ENCODE peak calls at places on chromosome 9, in six cellular contexts. One of them, this sample, is unnamed.

GRCh38 chr9:128916204-128916603 is 4.6 kb upstream of the PHYHD1 start:
- DNase-seq in H1: no peak
- DNase-seq in trophoblast cell: peak; percentile 9
- DNase-seq in IMR-90: no peak
- DNase-seq in H9: no peak
- DNase-seq in neuronal stem cell: no peak
- DNase-seq in this sample: no peak

GRCh38 chr9:134887686-134888602 is 7.3 kb downstream of the FCN2 start:
- DNase-seq in neuronal stem cell: no peak
- DNase-seq in H1: no peak
- DNase-seq in H9: peak; percentile 25
- DNase-seq in IMR-90: no peak
- DNase-seq in trophoblast cell: no peak
- DNase-seq in this sample: no peak

GRCh38 chr9:91025856-91026255 is 224.2 kb downstream of the SYK start:
- DNase-seq in H9: no peak
- DNase-seq in trophoblast cell: no peak
- DNase-seq in neuronal stem cell: no peak
- DNase-seq in H1: no peak
- DNase-seq in IMR-90: no peak
- DNase-seq in this sample: no peak

GRCh38 chr9:109817846-109818472 is 38.0 kb downstream of the PALM2AKAP2 start:
- DNase-seq in H1: peak; percentile 69
- DNase-seq in H9: peak; percentile 58
- DNase-seq in neuronal stem cell: peak; percentile 91
- DNase-seq in trophoblast cell: peak; percentile 96
- DNase-seq in IMR-90: peak; percentile 99
- DNase-seq in this sample: peak; percentile 97

GRCh38 chr9:80649001-80649420 is 1040.3 kb downstream of the TLE1 start:
- DNase-seq in H9: no peak
- DNase-seq in neuronal stem cell: no peak
- DNase-seq in H1: no peak
- DNase-seq in IMR-90: peak; percentile 91
- DNase-seq in trophoblast cell: peak; percentile 82
- DNase-seq in this sample: peak; percentile 85

GRCh38 chr9:129547063-129547462 is 73.8 kb downstream of the C9orf50 start:
- DNase-seq in trophoblast cell: no peak
- DNase-seq in IMR-90: no peak
- DNase-seq in neuronal stem cell: no peak
- DNase-seq in H9: no peak
- DNase-seq in H1: no peak
- DNase-seq in this sample: no peak

GRCh38 chr9:114216081-114216480 is 60.7 kb downstream of the COL27A1 start:
- DNase-seq in IMR-90: peak; percentile 45
- DNase-seq in trophoblast cell: no peak
- DNase-seq in neuronal stem cell: no peak
- DNase-seq in H9: no peak
- DNase-seq in H1: no peak
- DNase-seq in this sample: no peak

GRCh38 chr9:28925184-28925583 is 1351.9 kb upstream of the C9orf72 start:
- DNase-seq in H1: no peak
- DNase-seq in IMR-90: no peak
- DNase-seq in H9: no peak
- DNase-seq in neuronal stem cell: no peak
- DNase-seq in trophoblast cell: peak; percentile 53
- DNase-seq in this sample: no peak

GRCh38 chr9:445033-445432 is 230.4 kb downstream of the DOCK8 start:
- DNase-seq in trophoblast cell: no peak
- DNase-seq in H1: no peak
- DNase-seq in H9: no peak
- DNase-seq in IMR-90: no peak
- DNase-seq in neuronal stem cell: no peak
- DNase-seq in this sample: peak; percentile 7

GRCh38 chr9:88922091-88922490 is 69.2 kb upstream of the S1PR3 start:
- DNase-seq in IMR-90: no peak
- DNase-seq in trophoblast cell: peak; percentile 40
- DNase-seq in H9: no peak
- DNase-seq in neuronal stem cell: no peak
- DNase-seq in H1: no peak
- DNase-seq in this sample: no peak

GRCh38 chr9:89515416-89515815 is 17.5 kb upstream of the SEMA4D start:
- DNase-seq in H1: no peak
- DNase-seq in neuronal stem cell: no peak
- DNase-seq in trophoblast cell: no peak
- DNase-seq in IMR-90: no peak
- DNase-seq in H9: no peak
- DNase-seq in this sample: no peak

GRCh38 chr9:23644326-23644725 is 181.7 kb downstream of the ELAVL2 start:
- DNase-seq in H1: no peak
- DNase-seq in trophoblast cell: no peak
- DNase-seq in IMR-90: no peak
- DNase-seq in H9: no peak
- DNase-seq in neuronal stem cell: no peak
- DNase-seq in this sample: no peak

GRCh38 chr9:137294091-137294683 is 7.9 kb downstream of the NRARP start:
- DNase-seq in trophoblast cell: no peak
- DNase-seq in IMR-90: peak; percentile 56
- DNase-seq in H1: peak; percentile 58
- DNase-seq in H9: peak; percentile 70
- DNase-seq in neuronal stem cell: no peak
- DNase-seq in this sample: peak; percentile 39

GRCh38 chr9:86413966-86414880 is 60.0 kb upstream of the TUT7 start:
- DNase-seq in trophoblast cell: no peak
- DNase-seq in H1: no peak
- DNase-seq in H9: no peak
- DNase-seq in neuronal stem cell: peak; percentile 31
- DNase-seq in IMR-90: peak; percentile 50
- DNase-seq in this sample: peak; percentile 50

GRCh38 chr9:110089681-110090370 is 118.1 kb downstream of the C9orf152 start:
- DNase-seq in IMR-90: peak; percentile 26
- DNase-seq in neuronal stem cell: no peak
- DNase-seq in trophoblast cell: no peak
- DNase-seq in H1: no peak
- DNase-seq in H9: no peak
- DNase-seq in this sample: no peak

GRCh38 chr9:22446589-22446949 is at the start of gene DMRTA1:
- DNase-seq in H9: peak; percentile 92
- DNase-seq in neuronal stem cell: no peak
- DNase-seq in trophoblast cell: peak; percentile 22
- DNase-seq in IMR-90: peak; percentile 25
- DNase-seq in H1: no peak
- DNase-seq in this sample: peak; percentile 73

GRCh38 chr9:116700882-116701836 is 14.1 kb downstream of the TRIM32 start:
- DNase-seq in H9: no peak
- DNase-seq in neuronal stem cell: no peak
- DNase-seq in IMR-90: no peak
- DNase-seq in trophoblast cell: no peak
- DNase-seq in H1: no peak
- DNase-seq in this sample: no peak

GRCh38 chr9:90038778-90039177 is 434.0 kb downstream of the GADD45G start:
- DNase-seq in H1: peak; percentile 41
- DNase-seq in trophoblast cell: no peak
- DNase-seq in neuronal stem cell: peak; percentile 40
- DNase-seq in IMR-90: no peak
- DNase-seq in H9: no peak
- DNase-seq in this sample: no peak

DNA sequence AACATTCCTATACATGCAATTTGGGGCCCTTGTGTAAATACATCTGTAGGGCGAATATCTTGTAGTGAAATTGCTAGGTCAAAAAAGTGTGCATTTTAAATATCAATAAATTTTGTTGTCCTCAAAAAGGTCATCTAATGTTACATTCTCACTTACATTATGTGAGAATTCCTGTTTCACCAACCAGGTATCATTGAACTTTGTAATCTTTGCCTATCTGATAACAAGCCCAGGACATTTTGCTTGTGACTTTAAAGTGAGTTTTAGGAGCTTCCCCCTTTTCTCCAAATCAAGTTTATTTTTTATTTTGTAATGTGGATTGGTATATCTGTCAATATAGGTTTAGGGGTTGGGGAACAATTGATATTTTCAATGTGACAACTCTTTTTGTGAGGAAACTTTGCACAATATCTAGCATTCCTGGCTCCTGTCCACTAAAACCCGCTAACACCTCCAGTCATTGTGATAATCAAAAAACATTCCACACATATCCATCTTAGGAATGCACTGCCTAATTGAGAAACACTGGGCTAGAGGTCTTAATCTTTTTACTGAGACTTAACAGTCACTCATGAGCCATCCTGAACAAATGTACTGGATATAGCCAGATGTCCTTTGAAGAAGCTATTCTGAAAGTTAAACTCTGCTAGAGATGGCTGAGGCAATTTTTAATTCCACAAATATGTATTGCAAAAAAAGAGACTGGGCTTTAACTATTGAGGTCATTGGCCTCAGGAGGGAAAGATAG is 72.5 kb upstream of the SLC1A1 start:
- DNase-seq in H1: no peak
- DNase-seq in trophoblast cell: peak; percentile 72
- DNase-seq in H9: no peak
- DNase-seq in IMR-90: peak; percentile 2
- DNase-seq in neuronal stem cell: peak; percentile 4
- DNase-seq in this sample: peak; percentile 7
- H3K14ac ChIP-seq in H1: no peak overlapping the region
- H3K14ac ChIP-seq in trophoblast cell: no peak overlapping the region
- H3K14ac ChIP-seq in H9: no peak overlapping the region
- H3K14ac ChIP-seq in IMR-90: no peak overlapping the region
- H3K14ac ChIP-seq in neuronal stem cell: no peak overlapping the region
- H3K14ac ChIP-seq in this sample: no peak overlapping the region

DNA sequence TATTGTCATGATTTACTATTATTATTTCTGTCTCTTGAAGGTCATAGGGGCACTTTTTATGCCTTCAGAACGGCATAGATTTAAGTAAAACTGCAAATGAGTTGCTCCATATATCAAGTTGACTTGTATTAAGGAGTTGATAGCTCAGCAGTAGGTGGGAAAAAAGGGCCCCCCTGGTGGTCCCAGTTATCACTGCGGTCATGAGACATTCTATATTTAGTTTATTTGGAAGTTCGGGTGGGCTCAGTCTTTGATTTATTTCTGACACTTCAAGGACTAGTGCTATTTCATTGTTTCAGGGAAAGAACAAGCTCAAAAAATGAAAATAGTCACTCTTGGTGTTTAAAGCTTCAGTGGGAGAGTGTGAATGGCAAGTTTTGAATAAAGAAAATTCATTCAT is 159.3 kb downstream of the SLC24A2 start:
- DNase-seq in neuronal stem cell: no peak
- DNase-seq in trophoblast cell: no peak
- DNase-seq in H9: no peak
- DNase-seq in H1: no peak
- DNase-seq in IMR-90: no peak
- DNase-seq in this sample: no peak
- H3K14ac ChIP-seq in neuronal stem cell: no peak overlapping the region
- H3K14ac ChIP-seq in trophoblast cell: no peak overlapping the region
- H3K14ac ChIP-seq in H9: no peak overlapping the region
- H3K14ac ChIP-seq in H1: no peak overlapping the region
- H3K14ac ChIP-seq in IMR-90: no peak overlapping the region
- H3K14ac ChIP-seq in this sample: no peak overlapping the region

DNA sequence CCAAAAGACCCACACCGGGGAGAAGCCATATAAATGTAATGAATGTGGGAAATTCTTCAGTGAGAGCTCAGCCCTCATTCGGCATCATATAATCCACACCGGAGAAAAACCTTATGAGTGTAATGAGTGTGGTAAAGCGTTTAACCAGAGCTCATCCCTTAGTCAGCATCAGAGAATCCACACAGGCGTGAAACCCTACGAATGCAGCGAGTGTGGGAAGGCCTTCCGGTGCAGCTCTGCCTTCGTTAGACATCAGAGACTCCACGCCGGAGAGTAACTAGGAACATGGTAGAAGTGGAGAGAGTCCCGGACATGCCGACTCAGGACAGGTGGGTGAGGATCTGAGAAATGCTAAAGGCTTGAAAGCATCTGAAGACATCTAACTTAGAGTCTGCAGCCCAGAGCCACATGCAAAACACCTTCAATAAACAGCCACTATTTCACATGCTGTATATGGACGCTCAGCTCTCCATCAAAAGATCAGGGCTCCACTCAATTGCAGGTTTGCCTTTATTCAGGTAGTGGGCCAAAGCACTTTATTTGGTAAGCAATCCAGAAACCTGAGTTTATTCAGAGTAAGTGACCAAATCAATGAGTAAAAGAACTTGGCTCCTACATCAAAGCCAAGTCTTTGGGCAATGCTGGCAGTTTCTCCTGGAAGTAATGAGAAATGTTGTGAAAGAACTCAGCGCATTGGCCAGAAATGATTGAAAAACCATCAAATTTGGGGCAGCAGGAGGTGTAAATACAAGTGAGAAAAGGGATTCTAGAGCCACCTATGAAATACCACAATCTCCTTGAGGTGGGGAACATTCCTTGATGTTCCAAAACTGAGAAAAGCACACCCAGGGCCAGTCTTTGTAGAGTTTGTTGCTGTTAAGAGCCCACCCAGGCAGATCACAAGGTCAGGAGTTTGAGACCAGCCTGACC is 6.0 kb downstream of the RPL12 start:
- DNase-seq in IMR-90: peak; percentile 44
- DNase-seq in H1: peak; percentile 54
- DNase-seq in neuronal stem cell: no peak
- DNase-seq in H9: no peak
- DNase-seq in trophoblast cell: no peak
- DNase-seq in this sample: no peak
- H3K14ac ChIP-seq in IMR-90: no peak overlapping the region
- H3K14ac ChIP-seq in H1: no peak overlapping the region
- H3K14ac ChIP-seq in neuronal stem cell: no peak overlapping the region
- H3K14ac ChIP-seq in H9: no peak overlapping the region
- H3K14ac ChIP-seq in trophoblast cell: no peak overlapping the region
- H3K14ac ChIP-seq in this sample: no peak overlapping the region

GRCh38 chr9:112084907-112085306 is 90.2 kb downstream of the SUSD1 start:
- DNase-seq in H1: no peak
- DNase-seq in trophoblast cell: no peak
- DNase-seq in neuronal stem cell: no peak
- DNase-seq in H9: no peak
- DNase-seq in IMR-90: no peak
- DNase-seq in this sample: no peak
- H3K14ac ChIP-seq in H1: no peak overlapping the region
- H3K14ac ChIP-seq in trophoblast cell: no peak overlapping the region
- H3K14ac ChIP-seq in neuronal stem cell: no peak overlapping the region
- H3K14ac ChIP-seq in H9: no peak overlapping the region
- H3K14ac ChIP-seq in IMR-90: no peak overlapping the region
- H3K14ac ChIP-seq in this sample: no peak overlapping the region

DNA sequence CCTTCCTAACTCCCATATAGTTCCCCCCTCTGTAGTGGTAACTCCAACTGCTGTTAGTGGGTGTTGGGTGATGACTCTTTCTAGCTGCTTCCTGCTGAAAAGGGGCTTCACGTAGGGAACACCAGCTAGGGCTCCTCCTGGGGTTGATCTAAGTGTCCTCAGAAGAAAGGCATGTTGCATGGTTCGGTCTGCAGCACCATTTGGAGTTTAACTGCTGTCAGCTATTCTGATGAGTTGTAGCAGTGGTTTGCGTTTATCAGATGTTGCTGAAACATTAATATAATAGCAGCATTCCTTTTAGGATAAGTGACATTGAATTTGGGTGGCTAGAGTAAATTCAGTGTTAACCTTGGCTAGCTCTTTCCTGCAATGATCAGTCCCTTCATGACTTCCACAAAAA is 282.0 kb upstream of the TUSC1 start:
- DNase-seq in neuronal stem cell: no peak
- DNase-seq in H1: no peak
- DNase-seq in IMR-90: no peak
- DNase-seq in trophoblast cell: no peak
- DNase-seq in H9: no peak
- DNase-seq in this sample: no peak
- H3K14ac ChIP-seq in neuronal stem cell: no peak overlapping the region
- H3K14ac ChIP-seq in H1: no peak overlapping the region
- H3K14ac ChIP-seq in IMR-90: no peak overlapping the region
- H3K14ac ChIP-seq in trophoblast cell: no peak overlapping the region
- H3K14ac ChIP-seq in H9: no peak overlapping the region
- H3K14ac ChIP-seq in this sample: no peak overlapping the region

This sample was measured in mesenchymal stem cell.